ENCODE peak calls at places on chromosomes 1 and 21, in five cellular contexts. One of them, this sample, is unnamed.

GRCh38 chr1:156344409-156344808 is 6.1 kb downstream of the TSACC start:
- DNase-seq in cardiac muscle cell: no peak
- DNase-seq in body of pancreas: no peak
- DNase-seq in adrenal gland: no peak
- DNase-seq in left ventricle myocardium inferior: no peak
- DNase-seq in this sample: no peak

GRCh38 chr1:182910143-182910542 is 42.8 kb downstream of the SHCBP1L start:
- DNase-seq in cardiac muscle cell: no peak
- DNase-seq in body of pancreas: no peak
- DNase-seq in adrenal gland: no peak
- DNase-seq in left ventricle myocardium inferior: no peak
- DNase-seq in this sample: no peak

GRCh38 chr21:19609611-19610010 is 1206.0 kb upstream of the TMPRSS15 start:
- DNase-seq in cardiac muscle cell: no peak
- DNase-seq in body of pancreas: no peak
- DNase-seq in adrenal gland: no peak
- DNase-seq in left ventricle myocardium inferior: no peak
- DNase-seq in this sample: no peak

GRCh38 chr1:17258758-17259130 is 9.8 kb downstream of the PADI3 start:
- DNase-seq in cardiac muscle cell: no peak
- DNase-seq in body of pancreas: no peak
- DNase-seq in adrenal gland: no peak
- DNase-seq in left ventricle myocardium inferior: no peak
- DNase-seq in this sample: no peak

GRCh38 chr1:159598196-159598595 is 10.6 kb downstream of the APCS start:
- DNase-seq in cardiac muscle cell: peak; percentile 90
- DNase-seq in body of pancreas: no peak
- DNase-seq in adrenal gland: no peak
- DNase-seq in left ventricle myocardium inferior: no peak
- DNase-seq in this sample: no peak

GRCh38 chr1:205812271-205812877 is 624 bp downstream of the SLC41A1 start:
- DNase-seq in cardiac muscle cell: peak; percentile 25
- DNase-seq in body of pancreas: no peak
- DNase-seq in adrenal gland: peak; percentile 30
- DNase-seq in left ventricle myocardium inferior: no peak
- DNase-seq in this sample: peak; percentile 42

GRCh38 chr1:247442164-247442563 is 15.7 kb downstream of the OR2B11 start:
- DNase-seq in cardiac muscle cell: no peak
- DNase-seq in body of pancreas: no peak
- DNase-seq in adrenal gland: no peak
- DNase-seq in left ventricle myocardium inferior: no peak
- DNase-seq in this sample: no peak

GRCh38 chr1:119549719-119550141 is 42.7 kb downstream of the HSD3B1 start:
- DNase-seq in cardiac muscle cell: peak; percentile 87
- DNase-seq in body of pancreas: peak; percentile 64
- DNase-seq in adrenal gland: peak; percentile 62
- DNase-seq in left ventricle myocardium inferior: no peak
- DNase-seq in this sample: peak; percentile 79

GRCh38 chr1:59885160-59885832 is 41.3 kb downstream of the CYP2J2 start:
- DNase-seq in cardiac muscle cell: no peak
- DNase-seq in body of pancreas: no peak
- DNase-seq in adrenal gland: no peak
- DNase-seq in left ventricle myocardium inferior: no peak
- DNase-seq in this sample: no peak

GRCh38 chr1:184986250-184986649 is 11.9 kb upstream of the NIBAN1 start:
- DNase-seq in cardiac muscle cell: peak; percentile 69
- DNase-seq in body of pancreas: no peak
- DNase-seq in adrenal gland: no peak
- DNase-seq in left ventricle myocardium inferior: no peak
- DNase-seq in this sample: peak; percentile 31

GRCh38 chr1:113830039-113830438 is 17.8 kb upstream of the RSBN1 start:
- DNase-seq in cardiac muscle cell: no peak
- DNase-seq in body of pancreas: no peak
- DNase-seq in adrenal gland: no peak
- DNase-seq in left ventricle myocardium inferior: no peak
- DNase-seq in this sample: no peak

GRCh38 chr1:159978107-159978398 is 24.0 kb upstream of the SLAMF9 start:
- DNase-seq in cardiac muscle cell: no peak
- DNase-seq in body of pancreas: no peak
- DNase-seq in adrenal gland: no peak
- DNase-seq in left ventricle myocardium inferior: no peak
- DNase-seq in this sample: no peak

GRCh38 chr1:56710646-56711045 is 65.5 kb downstream of the PRKAA2 start:
- DNase-seq in cardiac muscle cell: peak; percentile 48
- DNase-seq in body of pancreas: no peak
- DNase-seq in adrenal gland: no peak
- DNase-seq in left ventricle myocardium inferior: no peak
- DNase-seq in this sample: no peak

GRCh38 chr21:33821580-33822322 is 93.9 kb downstream of the ATP5PO start:
- DNase-seq in cardiac muscle cell: peak; percentile 40
- DNase-seq in body of pancreas: no peak
- DNase-seq in adrenal gland: no peak
- DNase-seq in left ventricle myocardium inferior: no peak
- DNase-seq in this sample: no peak

GRCh38 chr1:30697571-30697970 is 25.8 kb downstream of the MATN1 start:
- DNase-seq in cardiac muscle cell: no peak
- DNase-seq in body of pancreas: peak; percentile 8
- DNase-seq in adrenal gland: no peak
- DNase-seq in left ventricle myocardium inferior: no peak
- DNase-seq in this sample: no peak

GRCh38 chr1:72280131-72280530 is 2.2 kb downstream of the NEGR1 start:
- DNase-seq in cardiac muscle cell: no peak
- DNase-seq in body of pancreas: no peak
- DNase-seq in adrenal gland: no peak
- DNase-seq in left ventricle myocardium inferior: no peak
- DNase-seq in this sample: no peak
- H3K4me3 ChIP-seq in cardiac muscle cell: no peak overlapping the region
- H3K4me3 ChIP-seq in body of pancreas: no peak overlapping the region
- H3K4me3 ChIP-seq in adrenal gland: no peak overlapping the region
- H3K4me3 ChIP-seq in left ventricle myocardium inferior: peak overlapping the region; percentile 85
- H3K4me3 ChIP-seq in this sample: no peak overlapping the region

GRCh38 chr1:154403300-154403943 is 1.7 kb upstream of the IL6R start:
- DNase-seq in cardiac muscle cell: no peak
- DNase-seq in body of pancreas: no peak
- DNase-seq in adrenal gland: no peak
- DNase-seq in left ventricle myocardium inferior: no peak
- DNase-seq in this sample: no peak

GRCh38 chr1:154404511-154404931 is 622 bp upstream of the IL6R start:
- DNase-seq in cardiac muscle cell: no peak
- DNase-seq in body of pancreas: no peak
- DNase-seq in adrenal gland: no peak
- DNase-seq in left ventricle myocardium inferior: no peak
- DNase-seq in this sample: no peak

GRCh38 chr1:154400381-154400801 is 4.8 kb upstream of the IL6R start:
- DNase-seq in cardiac muscle cell: no peak
- DNase-seq in body of pancreas: no peak
- DNase-seq in adrenal gland: no peak
- DNase-seq in left ventricle myocardium inferior: no peak
- DNase-seq in this sample: no peak

GRCh38 chr1:154403983-154404382 is 1.2 kb upstream of the IL6R start:
- DNase-seq in cardiac muscle cell: no peak
- DNase-seq in body of pancreas: no peak
- DNase-seq in adrenal gland: no peak
- DNase-seq in left ventricle myocardium inferior: no peak
- DNase-seq in this sample: no peak

DNA sequence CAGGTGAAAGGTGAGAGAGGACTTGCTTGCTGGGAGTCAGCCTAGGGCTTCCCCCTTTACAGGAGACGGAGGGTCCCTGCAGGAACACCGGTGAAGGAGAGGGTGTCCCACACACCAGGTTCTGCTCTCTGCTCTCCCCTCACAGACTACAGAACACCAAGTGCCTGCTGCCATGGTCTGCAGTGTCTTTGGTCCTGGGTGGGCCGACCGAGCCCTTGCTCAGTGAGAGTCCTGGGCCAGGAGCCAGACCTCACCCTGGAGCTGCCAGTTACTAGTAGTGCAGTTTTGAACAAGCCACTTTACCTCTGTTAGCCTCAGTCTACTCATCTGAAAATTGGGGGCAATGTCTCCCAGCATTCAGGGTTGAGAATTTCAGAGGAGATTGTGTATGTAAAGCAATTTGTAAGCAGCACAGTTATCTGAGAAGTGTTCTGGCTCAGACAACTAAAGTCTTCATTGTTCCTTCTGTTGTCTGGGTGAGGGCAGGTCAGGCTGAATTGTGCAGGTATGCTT is 2.7 kb upstream of the IL6R start:
- DNase-seq in cardiac muscle cell: no peak
- DNase-seq in body of pancreas: no peak
- DNase-seq in adrenal gland: no peak
- DNase-seq in left ventricle myocardium inferior: no peak
- DNase-seq in this sample: no peak
- H3K4me1 ChIP-seq in cardiac muscle cell: peaks cover 7% of the 10 kb centered on the region
- H3K4me1 ChIP-seq in body of pancreas: peaks cover 27% of the 10 kb centered on the region
- H3K4me1 ChIP-seq in adrenal gland: peaks cover 20% of the 10 kb centered on the region
- H3K4me1 ChIP-seq in left ventricle myocardium inferior: peaks cover 32% of the 10 kb centered on the region
- H3K4me1 ChIP-seq in this sample: peaks cover 18% of the 10 kb centered on the region

DNA sequence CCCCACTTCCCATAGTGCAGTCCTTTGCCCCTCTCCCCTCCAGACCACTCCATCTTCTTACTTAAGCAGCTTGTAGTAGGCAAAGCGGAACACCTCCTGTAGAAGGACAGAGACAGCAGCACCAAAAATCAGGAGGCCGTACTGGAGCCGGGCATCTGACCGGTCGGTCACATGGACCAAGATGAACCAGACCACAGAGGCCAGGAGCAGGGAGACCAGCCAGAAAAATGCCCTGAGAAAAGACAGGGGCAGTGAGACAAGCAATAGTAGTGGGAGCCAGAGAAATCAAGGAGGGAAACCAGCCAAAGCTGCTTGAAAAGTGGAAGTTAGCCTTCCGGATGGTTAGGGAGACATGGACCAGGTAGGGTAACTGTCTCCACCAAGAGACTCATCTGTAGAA is 920 bp downstream of the APH1A start:
- DNase-seq in cardiac muscle cell: peak; percentile 10
- DNase-seq in body of pancreas: no peak
- DNase-seq in adrenal gland: no peak
- DNase-seq in left ventricle myocardium inferior: no peak
- DNase-seq in this sample: no peak
- TF ChIP-seq CTCF in cardiac muscle cell: no peak
- TF ChIP-seq CTCF in body of pancreas: no peak
- TF ChIP-seq CTCF in adrenal gland: no peak
- TF ChIP-seq CTCF in left ventricle myocardium inferior: no peak
- TF ChIP-seq CTCF in this sample: no peak

DNA sequence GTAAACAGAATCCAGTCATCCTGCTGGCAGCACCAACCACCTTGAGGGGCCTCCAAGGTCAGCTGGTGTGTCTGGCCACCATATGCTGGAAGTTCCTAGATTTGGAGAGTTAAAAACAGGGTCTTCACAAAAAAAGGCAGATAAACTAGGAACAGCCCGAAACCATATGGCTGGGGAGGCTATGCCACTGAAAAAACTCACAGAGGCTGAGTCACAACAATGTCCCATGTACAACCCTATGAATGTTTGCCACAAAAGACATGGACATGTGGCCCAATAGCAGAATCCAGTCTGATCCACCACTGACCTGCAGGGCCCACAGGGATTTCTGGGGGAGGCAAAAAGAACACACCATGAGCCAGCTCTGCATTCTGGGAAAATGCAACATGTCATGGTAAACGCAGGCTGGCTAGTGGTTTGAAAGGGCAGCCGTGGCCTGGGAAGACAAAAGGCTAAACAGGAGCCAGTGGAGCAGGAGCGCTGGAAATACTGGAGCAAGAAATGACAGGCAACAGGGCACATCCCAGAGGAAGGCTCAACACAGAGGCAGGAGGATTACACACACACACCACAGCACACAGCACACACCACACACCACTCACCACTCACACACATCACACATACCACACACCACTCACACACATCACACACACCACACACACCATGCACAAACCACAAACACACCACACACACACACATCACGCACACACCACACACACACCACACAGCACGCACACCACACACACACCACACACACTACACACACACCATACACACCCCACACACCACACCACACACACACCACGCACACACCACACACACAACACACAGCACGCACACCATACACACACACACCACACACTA is 55.4 kb downstream of the HSF2BP start:
- DNase-seq in cardiac muscle cell: peak; percentile 46
- DNase-seq in body of pancreas: no peak
- DNase-seq in adrenal gland: no peak
- DNase-seq in left ventricle myocardium inferior: no peak
- DNase-seq in this sample: no peak
- H3K4me3 ChIP-seq in cardiac muscle cell: no peak overlapping the region
- H3K4me3 ChIP-seq in body of pancreas: no peak overlapping the region
- H3K4me3 ChIP-seq in adrenal gland: no peak overlapping the region
- H3K4me3 ChIP-seq in left ventricle myocardium inferior: no peak overlapping the region
- H3K4me3 ChIP-seq in this sample: no peak overlapping the region

GRCh38 chr1:66373072-66373685 is 160.8 kb upstream of the SGIP1 start:
- DNase-seq in cardiac muscle cell: no peak
- DNase-seq in body of pancreas: no peak
- DNase-seq in adrenal gland: no peak
- DNase-seq in left ventricle myocardium inferior: no peak
- DNase-seq in this sample: no peak

GRCh38 chr1:66374561-66375111 is 159.3 kb upstream of the SGIP1 start:
- DNase-seq in cardiac muscle cell: peak; percentile 73
- DNase-seq in body of pancreas: no peak
- DNase-seq in adrenal gland: no peak
- DNase-seq in left ventricle myocardium inferior: no peak
- DNase-seq in this sample: no peak

GRCh38 chr1:66372522-66373071 is 161.4 kb upstream of the SGIP1 start:
- DNase-seq in cardiac muscle cell: no peak
- DNase-seq in body of pancreas: no peak
- DNase-seq in adrenal gland: no peak
- DNase-seq in left ventricle myocardium inferior: no peak
- DNase-seq in this sample: no peak

GRCh38 chr1:66375125-66375524 is 158.8 kb upstream of the SGIP1 start:
- DNase-seq in cardiac muscle cell: peak; percentile 46
- DNase-seq in body of pancreas: no peak
- DNase-seq in adrenal gland: no peak
- DNase-seq in left ventricle myocardium inferior: no peak
- DNase-seq in this sample: no peak

GRCh38 chr1:66374148-66374547 is 159.8 kb upstream of the SGIP1 start:
- DNase-seq in cardiac muscle cell: peak; percentile 40
- DNase-seq in body of pancreas: no peak
- DNase-seq in adrenal gland: no peak
- DNase-seq in left ventricle myocardium inferior: no peak
- DNase-seq in this sample: no peak
- H3K4me1 ChIP-seq in cardiac muscle cell: no peaks in the 10 kb centered on the region
- H3K4me1 ChIP-seq in body of pancreas: no peaks in the 10 kb centered on the region
- H3K4me1 ChIP-seq in adrenal gland: peaks cover 17% of the 10 kb centered on the region
- H3K4me1 ChIP-seq in left ventricle myocardium inferior: peaks cover 53% of the 10 kb centered on the region
- H3K4me1 ChIP-seq in this sample: peaks cover 10% of the 10 kb centered on the region

GRCh38 chr21:24375201-24375600 is 1232.1 kb downstream of the MRPL39 start:
- DNase-seq in cardiac muscle cell: no peak
- DNase-seq in body of pancreas: no peak
- DNase-seq in adrenal gland: no peak
- DNase-seq in left ventricle myocardium inferior: no peak
- DNase-seq in this sample: peak; percentile 36
- TF ChIP-seq CTCF in cardiac muscle cell: no peak
- TF ChIP-seq CTCF in body of pancreas: no peak
- TF ChIP-seq CTCF in adrenal gland: no peak
- TF ChIP-seq CTCF in left ventricle myocardium inferior: no peak
- TF ChIP-seq CTCF in this sample: no peak

This sample was measured in testis.